ENCODE peak calls at places on chromosomes 16 and 17, in seven cellular contexts. K, H, B, M, R, Y and F are unnamed samples.

GRCh38 chr17:22507823-22508222 is 815.5 kb downstream of the KCNJ18 start:
- DNase-seq in B (no peak), K (no peak), Y (no peak), M (no peak), R (no peak), H (no peak), F (no peak)

GRCh38 chr16:89073346-89074221 is 20.1 kb upstream of the ACSF3 start:
- DNase-seq in R (no peak), K (no peak), H (no peak), B (peak; percentile 45), Y (no peak), M (peak; percentile 22), F (no peak)

GRCh38 chr16:53509906-53510703 is 7.1 kb upstream of the AKTIP start:
- DNase-seq in Y (peak; percentile 78), H (peak; percentile 58), K (no peak), M (peak; percentile 88), R (peak; percentile 85), B (peak; percentile 86), F (peak; percentile 89)

GRCh38 chr17:57530026-57530425 is 215.1 kb downstream of the CCDC182 start:
- DNase-seq in B (no peak), H (no peak), R (no peak), M (no peak), Y (no peak), K (no peak), F (no peak)

GRCh38 chr16:80739523-80739922 is 64.9 kb downstream of the CDYL2 start:
- DNase-seq in R (no peak), M (no peak), Y (no peak), H (no peak), K (no peak), B (no peak), F (no peak)

GRCh38 chr17:18070861-18071340 is 16.8 kb upstream of the DRG2 start:
- DNase-seq in Y (no peak), K (no peak), H (no peak), R (no peak), B (no peak), M (peak; percentile 35), F (no peak)

GRCh38 chr16:35141303-35141702 is 1681.9 kb downstream of the TP53TG3F start:
- DNase-seq in H (no peak), Y (peak; percentile 52), B (peak; percentile 37), K (no peak), R (no peak), M (no peak), F (no peak)

GRCh38 chr17:45229681-45230409 is 8.2 kb downstream of the FMNL1 start:
- DNase-seq in M (peak; percentile 37), B (peak; percentile 83), R (no peak), K (no peak), Y (no peak), H (no peak), F (peak; percentile 85)

GRCh38 chr16:83863682-83864081 is 35.2 kb upstream of the MLYCD start:
- DNase-seq in Y (no peak), H (no peak), B (no peak), M (no peak), K (no peak), R (no peak), F (no peak)

GRCh38 chr17:75154195-75155106 is at the start of gene JPT1:
- DNase-seq in K (peak; percentile 95), R (peak; percentile 98), Y (peak; percentile 98), B (peak; percentile 95), H (peak; percentile 99), M (peak; percentile 100), F (peak; percentile 97)

GRCh38 chr17:75151893-75152292 is 2.4 kb downstream of the JPT1 start:
- DNase-seq in Y (no peak), R (no peak), H (no peak), M (peak; percentile 63), K (no peak), B (no peak), F (no peak)

GRCh38 chr17:75152971-75153853 is 1.1 kb downstream of the JPT1 start:
- DNase-seq in M (peak; percentile 76), B (no peak), H (peak; percentile 70), R (peak; percentile 53), Y (peak; percentile 64), K (no peak), F (peak; percentile 80)

GRCh38 chr17:75153854-75154194 is 488 bp downstream of the JPT1 start:
- DNase-seq in B (peak; percentile 81), K (no peak), R (no peak), H (no peak), Y (no peak), M (no peak), F (peak; percentile 85)

GRCh38 chr17:75152523-75152922 is 1.8 kb downstream of the JPT1 start:
- DNase-seq in B (no peak), K (no peak), Y (no peak), M (no peak), H (no peak), R (no peak), F (no peak)
- H3K4me1 ChIP-seq in B (peaks cover 10% of the 10 kb centered on the region), K (peaks cover 6% of the 10 kb centered on the region), Y (peaks cover 7% of the 10 kb centered on the region), M (peaks cover 2% of the 10 kb centered on the region), H (peaks cover 59% of the 10 kb centered on the region), R (no peaks in the 10 kb centered on the region), F (peaks cover 9% of the 10 kb centered on the region)

GRCh38 chr17:36131931-36132330 is 28.3 kb downstream of the CCL4 start:
- DNase-seq in H (no peak), K (no peak), B (no peak), R (no peak), Y (no peak), M (no peak), F (no peak)
- H3K4me1 ChIP-seq in H (no peaks in the 10 kb centered on the region), K (no peaks in the 10 kb centered on the region), B (no peaks in the 10 kb centered on the region), R (no peaks in the 10 kb centered on the region), Y (no peaks in the 10 kb centered on the region), M (no peaks in the 10 kb centered on the region), F (peaks cover 60% of the 10 kb centered on the region)

GRCh38 chr16:29156511-29156910 is 171.7 kb downstream of the LAT start:
- DNase-seq in M (peak; percentile 26), Y (no peak), R (no peak), B (peak; percentile 80), H (no peak), K (no peak), F (no peak)

GRCh38 chr16:29154100-29154499 is 169.2 kb downstream of the LAT start:
- DNase-seq in K (no peak), R (no peak), B (peak; percentile 49), H (no peak), Y (no peak), M (no peak), F (no peak)

GRCh38 chr16:29151317-29151716 is 166.5 kb downstream of the LAT start:
- DNase-seq in R (no peak), B (no peak), Y (no peak), H (no peak), K (no peak), M (no peak), F (no peak)

GRCh38 chr16:29158031-29158430 is 173.2 kb downstream of the LAT start:
- DNase-seq in H (no peak), Y (no peak), K (no peak), R (no peak), B (peak; percentile 66), M (no peak), F (no peak)

GRCh38 chr16:29154676-29155121 is 169.8 kb downstream of the LAT start:
- DNase-seq in K (no peak), H (no peak), R (no peak), M (no peak), Y (no peak), B (no peak), F (no peak)
- H3K4me1 ChIP-seq in K (no peaks in the 10 kb centered on the region), H (peaks cover 21% of the 10 kb centered on the region), R (no peaks in the 10 kb centered on the region), M (no peaks in the 10 kb centered on the region), Y (peaks cover 13% of the 10 kb centered on the region), B (peaks cover 6% of the 10 kb centered on the region), F (peaks cover 1% of the 10 kb centered on the region)

DNA sequence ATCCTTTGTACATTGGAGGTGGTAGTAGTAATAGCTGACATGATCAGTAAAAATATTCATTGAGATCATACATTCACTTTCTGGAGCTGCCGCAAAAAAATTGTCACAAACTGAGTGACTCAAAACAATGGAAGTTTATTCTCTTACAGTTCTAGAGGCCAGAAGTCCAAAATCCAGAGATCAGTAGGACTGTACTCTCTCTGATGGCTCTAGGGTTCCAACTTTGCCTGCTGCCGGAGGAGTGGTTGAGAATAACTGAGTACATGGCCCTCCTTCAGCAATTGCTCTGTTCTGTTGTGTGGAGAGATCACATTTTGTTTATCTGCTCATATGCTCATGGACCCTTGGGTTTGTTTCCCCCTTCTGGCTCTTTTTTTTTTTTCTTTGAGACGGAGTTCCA is 23.5 kb downstream of the ABAT start:
- DNase-seq in B (no peak), M (no peak), H (no peak), K (no peak), R (no peak), Y (no peak), F (peak; percentile 2)
- H3K4me1 ChIP-seq in B (no peaks in the 10 kb centered on the region), M (no peaks in the 10 kb centered on the region), H (no peaks in the 10 kb centered on the region), K (no peaks in the 10 kb centered on the region), R (no peaks in the 10 kb centered on the region), Y (no peaks in the 10 kb centered on the region), F (no peaks in the 10 kb centered on the region)

DNA sequence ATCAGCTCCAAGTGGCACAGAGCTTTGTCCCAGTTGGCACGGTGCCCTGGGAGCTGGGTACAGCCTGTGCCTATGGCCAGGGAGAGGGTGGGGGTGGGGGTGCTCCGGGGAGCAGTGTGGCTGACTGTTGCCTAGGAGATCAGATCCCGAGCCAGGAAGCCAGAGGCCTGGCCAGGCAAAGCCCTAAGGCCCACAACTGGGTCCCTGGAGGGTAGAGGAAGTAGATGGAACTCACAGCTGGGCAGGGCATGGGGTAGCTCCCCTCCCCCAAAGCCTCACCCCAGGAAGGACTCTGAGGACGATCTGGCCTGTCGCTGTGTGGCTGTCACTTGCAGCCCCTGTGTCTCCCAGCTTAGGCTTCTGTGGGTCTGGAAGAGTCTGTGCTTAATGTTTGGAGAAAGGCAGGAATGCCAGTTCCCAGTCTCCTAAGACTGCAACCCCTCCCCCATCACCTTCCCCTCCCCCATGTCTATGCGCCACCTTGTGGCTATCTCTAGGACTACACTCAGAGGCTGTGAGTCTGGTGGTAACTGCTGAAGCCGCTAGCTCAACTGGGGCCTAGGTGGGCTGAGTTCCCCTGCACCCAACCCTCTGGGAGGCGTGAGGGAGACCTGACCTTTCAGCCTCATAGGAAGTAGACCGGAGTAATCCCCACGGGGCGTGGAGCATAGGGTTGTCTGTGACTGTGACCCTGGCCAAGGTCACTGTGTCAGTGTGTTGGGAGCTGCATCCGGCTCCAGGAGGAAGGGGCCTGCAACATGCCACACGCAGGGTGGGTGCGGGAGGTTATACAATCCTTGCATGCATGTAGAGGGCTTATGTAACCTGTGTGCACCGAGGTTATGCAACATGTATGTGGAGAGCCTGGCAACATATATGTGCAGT is 12.7 kb downstream of the THRA start:
- DNase-seq in Y (peak; percentile 91), K (peak; percentile 73), M (peak; percentile 87), R (peak; percentile 95), H (no peak), B (peak; percentile 86), F (peak; percentile 86)
- H3K4me1 ChIP-seq in Y (peaks cover 62% of the 10 kb centered on the region), K (peaks cover 44% of the 10 kb centered on the region), M (peaks cover 5% of the 10 kb centered on the region), R (no peaks in the 10 kb centered on the region), H (peaks cover 58% of the 10 kb centered on the region), B (peaks cover 48% of the 10 kb centered on the region), F (peaks cover 35% of the 10 kb centered on the region)

GRCh38 chr17:4160294-4160859 is 17.4 kb downstream of the CYB5D2 start:
- DNase-seq in K (no peak), H (no peak), Y (no peak), B (no peak), M (no peak), R (no peak), F (no peak)

GRCh38 chr17:4162366-4162765 is 19.4 kb downstream of the CYB5D2 start:
- DNase-seq in Y (no peak), H (no peak), M (no peak), K (no peak), B (no peak), R (no peak), F (no peak)

GRCh38 chr17:4162775-4163498 is 19.9 kb downstream of the CYB5D2 start:
- DNase-seq in R (no peak), Y (no peak), B (no peak), M (no peak), H (no peak), K (no peak), F (no peak)

GRCh38 chr17:4161179-4161559 is 18.2 kb downstream of the CYB5D2 start:
- DNase-seq in M (peak; percentile 92), R (no peak), B (no peak), H (peak; percentile 98), Y (no peak), K (peak; percentile 32), F (no peak)

GRCh38 chr17:4161560-4162221 is 18.7 kb downstream of the CYB5D2 start:
- DNase-seq in H (no peak), R (no peak), M (peak; percentile 84), Y (no peak), B (no peak), K (no peak), F (no peak)
- H3K4me1 ChIP-seq in H (peaks cover 39% of the 10 kb centered on the region), R (no peaks in the 10 kb centered on the region), M (peaks cover 6% of the 10 kb centered on the region), Y (peaks cover 14% of the 10 kb centered on the region), B (no peaks in the 10 kb centered on the region), K (peaks cover 4% of the 10 kb centered on the region), F (peaks cover 29% of the 10 kb centered on the region)